ENCODE peak calls at places on chromosomes 5 and 9, in six cellular contexts. One of them, this sample, is unnamed. For H3F3A and H3K36me3, the result is how much of the 10 kb centered on the place peaks cover.

GRCh38 chr9:83384214-83384613 is 154.0 kb downstream of the FRMD3 start:
- DNase-seq in MM.1S: no peak
- DNase-seq in neural progenitor cell: no peak
- DNase-seq in GM23248: no peak
- DNase-seq in GM23338: no peak
- DNase-seq in PC-9: no peak
- DNase-seq in this sample: no peak

GRCh38 chr9:130208600-130209347 is 36.6 kb downstream of the NCS1 start:
- DNase-seq in GM23248: no peak
- DNase-seq in neural progenitor cell: no peak
- DNase-seq in GM23338: peak
- DNase-seq in PC-9: no peak
- DNase-seq in MM.1S: no peak
- DNase-seq in this sample: no peak

GRCh38 chr5:163760498-163760897 is 255.1 kb downstream of the MAT2B start:
- DNase-seq in neural progenitor cell: no peak
- DNase-seq in MM.1S: no peak
- DNase-seq in GM23338: no peak
- DNase-seq in GM23248: peak
- DNase-seq in PC-9: no peak
- DNase-seq in this sample: peak

GRCh38 chr5:118888556-118888955 is 99.8 kb downstream of the DTWD2 start:
- DNase-seq in GM23248: no peak
- DNase-seq in MM.1S: no peak
- DNase-seq in GM23338: no peak
- DNase-seq in PC-9: no peak
- DNase-seq in neural progenitor cell: no peak
- DNase-seq in this sample: no peak

GRCh38 chr5:167940911-167941310 is 350.5 kb upstream of the WWC1 start:
- DNase-seq in neural progenitor cell: no peak
- DNase-seq in GM23338: no peak
- DNase-seq in GM23248: peak
- DNase-seq in MM.1S: no peak
- DNase-seq in PC-9: no peak
- DNase-seq in this sample: no peak

GRCh38 chr9:128733256-128733655 is 9.3 kb upstream of the ZDHHC12 start:
- DNase-seq in GM23248: peak
- DNase-seq in PC-9: no peak
- DNase-seq in neural progenitor cell: peak
- DNase-seq in MM.1S: no peak
- DNase-seq in GM23338: peak
- DNase-seq in this sample: peak

GRCh38 chr5:78574731-78575161 is 73.8 kb downstream of the LHFPL2 start:
- DNase-seq in MM.1S: peak
- DNase-seq in neural progenitor cell: no peak
- DNase-seq in GM23248: peak
- DNase-seq in GM23338: no peak
- DNase-seq in PC-9: no peak
- DNase-seq in this sample: peak

GRCh38 chr5:168706655-168707069 is 127.5 kb upstream of the PANK3 start:
- DNase-seq in GM23338: peak
- DNase-seq in PC-9: no peak
- DNase-seq in MM.1S: peak
- DNase-seq in neural progenitor cell: peak
- DNase-seq in GM23248: peak
- DNase-seq in this sample: peak

GRCh38 chr5:139395844-139396640 is 1.1 kb upstream of the PROB1 start:
- DNase-seq in GM23338: no peak
- DNase-seq in MM.1S: no peak
- DNase-seq in GM23248: peak
- DNase-seq in neural progenitor cell: no peak
- DNase-seq in PC-9: no peak
- DNase-seq in this sample: no peak

GRCh38 chr5:22238047-22238446 is 615.1 kb downstream of the CDH12 start:
- DNase-seq in GM23248: no peak
- DNase-seq in MM.1S: no peak
- DNase-seq in PC-9: no peak
- DNase-seq in neural progenitor cell: no peak
- DNase-seq in GM23338: no peak
- DNase-seq in this sample: peak

GRCh38 chr5:132595624-132596023 is 38.8 kb downstream of the RAD50 start:
- DNase-seq in neural progenitor cell: no peak
- DNase-seq in GM23248: no peak
- DNase-seq in GM23338: no peak
- DNase-seq in MM.1S: no peak
- DNase-seq in PC-9: no peak
- DNase-seq in this sample: no peak

GRCh38 chr5:84764227-84764626 is 379.5 kb upstream of the EDIL3 start:
- DNase-seq in MM.1S: no peak
- DNase-seq in PC-9: no peak
- DNase-seq in neural progenitor cell: no peak
- DNase-seq in GM23248: no peak
- DNase-seq in GM23338: no peak
- DNase-seq in this sample: no peak

GRCh38 chr5:42583322-42583721 is 160.1 kb downstream of the GHR start:
- DNase-seq in PC-9: no peak
- DNase-seq in GM23338: peak
- DNase-seq in GM23248: peak
- DNase-seq in neural progenitor cell: peak
- DNase-seq in MM.1S: peak
- DNase-seq in this sample: peak

GRCh38 chr5:38596997-38597396 is 40.6 kb upstream of the LIFR start:
- DNase-seq in PC-9: no peak
- DNase-seq in GM23248: no peak
- DNase-seq in MM.1S: no peak
- DNase-seq in GM23338: no peak
- DNase-seq in neural progenitor cell: peak
- DNase-seq in this sample: no peak

GRCh38 chr9:126705311-126705766 is 91.6 kb downstream of the LMX1B start:
- DNase-seq in MM.1S: peak
- DNase-seq in PC-9: no peak
- DNase-seq in neural progenitor cell: peak
- DNase-seq in GM23248: peak
- DNase-seq in GM23338: peak
- DNase-seq in this sample: peak

GRCh38 chr5:158135682-158136176 is 276.8 kb upstream of the CLINT1 start:
- DNase-seq in neural progenitor cell: peak
- DNase-seq in MM.1S: no peak
- DNase-seq in GM23338: peak
- DNase-seq in GM23248: no peak
- DNase-seq in PC-9: no peak
- DNase-seq in this sample: no peak

GRCh38 chr5:74639538-74640449 is 734 bp downstream of the ENC1 start:
- DNase-seq in GM23248: peak
- DNase-seq in MM.1S: peak
- DNase-seq in PC-9: no peak
- DNase-seq in GM23338: peak
- DNase-seq in neural progenitor cell: peak
- DNase-seq in this sample: peak

GRCh38 chr9:120583958-120584369 is 4.0 kb upstream of the CDK5RAP2 start:
- DNase-seq in GM23248: peak
- DNase-seq in neural progenitor cell: no peak
- DNase-seq in GM23338: peak
- DNase-seq in MM.1S: peak
- DNase-seq in PC-9: peak
- DNase-seq in this sample: no peak

GRCh38 chr9:136857606-136858412 is 5.7 kb downstream of the MAMDC4 start:
- DNase-seq in MM.1S: no peak
- DNase-seq in neural progenitor cell: no peak
- DNase-seq in GM23248: no peak
- DNase-seq in PC-9: peak
- DNase-seq in GM23338: no peak
- DNase-seq in this sample: no peak

GRCh38 chr5:149580808-149581191 is 498 bp upstream of the ARHGEF37 start:
- DNase-seq in neural progenitor cell: no peak
- DNase-seq in MM.1S: peak
- DNase-seq in PC-9: no peak
- DNase-seq in GM23338: no peak
- DNase-seq in GM23248: no peak
- DNase-seq in this sample: no peak

GRCh38 chr9:118104385-118104784 is 400.2 kb downstream of the TLR4 start:
- DNase-seq in PC-9: no peak
- DNase-seq in MM.1S: no peak
- DNase-seq in GM23248: no peak
- DNase-seq in GM23338: no peak
- DNase-seq in neural progenitor cell: no peak
- DNase-seq in this sample: no peak

GRCh38 chr5:95081500-95082355 is 203.2 kb downstream of the MCTP1 start:
- DNase-seq in neural progenitor cell: peak
- DNase-seq in GM23338: peak
- DNase-seq in PC-9: peak
- DNase-seq in GM23248: peak
- DNase-seq in MM.1S: peak
- DNase-seq in this sample: peak

GRCh38 chr5:169216864-169217263 is 84.1 kb downstream of the SLIT3 start:
- DNase-seq in PC-9: no peak
- DNase-seq in GM23338: no peak
- DNase-seq in neural progenitor cell: no peak
- DNase-seq in GM23248: no peak
- DNase-seq in MM.1S: no peak
- DNase-seq in this sample: no peak

GRCh38 chr9:125632321-125633115 is 74.5 kb downstream of the MAPKAP1 start:
- DNase-seq in neural progenitor cell: no peak
- DNase-seq in GM23248: peak
- DNase-seq in PC-9: peak
- DNase-seq in MM.1S: peak
- DNase-seq in GM23338: no peak
- DNase-seq in this sample: peak

GRCh38 chr9:88781500-88782391 is 209.5 kb upstream of the S1PR3 start:
- DNase-seq in MM.1S: no peak
- DNase-seq in GM23338: peak
- DNase-seq in neural progenitor cell: peak
- DNase-seq in GM23248: peak
- DNase-seq in PC-9: no peak
- DNase-seq in this sample: no peak

GRCh38 chr5:14687023-14687665 is 22.6 kb downstream of the OTULIN start:
- DNase-seq in GM23248: peak
- DNase-seq in PC-9: no peak
- DNase-seq in neural progenitor cell: no peak
- DNase-seq in MM.1S: no peak
- DNase-seq in GM23338: no peak
- DNase-seq in this sample: no peak

GRCh38 chr9:88773119-88773518 is 218.1 kb upstream of the S1PR3 start:
- DNase-seq in GM23338: no peak
- DNase-seq in GM23248: no peak
- DNase-seq in MM.1S: no peak
- DNase-seq in PC-9: no peak
- DNase-seq in neural progenitor cell: no peak
- DNase-seq in this sample: no peak

GRCh38 chr5:17436345-17436744 is 61.7 kb upstream of the TAF11L2 start:
- DNase-seq in GM23338: no peak
- DNase-seq in GM23248: peak
- DNase-seq in MM.1S: no peak
- DNase-seq in PC-9: no peak
- DNase-seq in neural progenitor cell: no peak
- DNase-seq in this sample: no peak

GRCh38 chr9:35406183-35406959 is 83.5 kb upstream of the RUSC2 start:
- DNase-seq in MM.1S: no peak
- DNase-seq in GM23248: peak
- DNase-seq in neural progenitor cell: peak
- DNase-seq in PC-9: no peak
- DNase-seq in GM23338: peak
- DNase-seq in this sample: no peak
- H3F3A ChIP-seq in MM.1S: under half
- H3F3A ChIP-seq in GM23248: under half
- H3F3A ChIP-seq in neural progenitor cell: under half
- H3F3A ChIP-seq in PC-9: under half
- H3F3A ChIP-seq in GM23338: under half
- H3F3A ChIP-seq in this sample: under half

GRCh38 chr5:179778591-179778990 is 15.2 kb upstream of the LTC4S start:
- DNase-seq in PC-9: no peak
- DNase-seq in GM23248: no peak
- DNase-seq in neural progenitor cell: no peak
- DNase-seq in MM.1S: no peak
- DNase-seq in GM23338: no peak
- DNase-seq in this sample: no peak
- H3K36me3 ChIP-seq in PC-9: under half
- H3K36me3 ChIP-seq in GM23248: under half
- H3K36me3 ChIP-seq in neural progenitor cell: under half
- H3K36me3 ChIP-seq in MM.1S: under half
- H3K36me3 ChIP-seq in GM23338: under half
- H3K36me3 ChIP-seq in this sample: under half

DNA sequence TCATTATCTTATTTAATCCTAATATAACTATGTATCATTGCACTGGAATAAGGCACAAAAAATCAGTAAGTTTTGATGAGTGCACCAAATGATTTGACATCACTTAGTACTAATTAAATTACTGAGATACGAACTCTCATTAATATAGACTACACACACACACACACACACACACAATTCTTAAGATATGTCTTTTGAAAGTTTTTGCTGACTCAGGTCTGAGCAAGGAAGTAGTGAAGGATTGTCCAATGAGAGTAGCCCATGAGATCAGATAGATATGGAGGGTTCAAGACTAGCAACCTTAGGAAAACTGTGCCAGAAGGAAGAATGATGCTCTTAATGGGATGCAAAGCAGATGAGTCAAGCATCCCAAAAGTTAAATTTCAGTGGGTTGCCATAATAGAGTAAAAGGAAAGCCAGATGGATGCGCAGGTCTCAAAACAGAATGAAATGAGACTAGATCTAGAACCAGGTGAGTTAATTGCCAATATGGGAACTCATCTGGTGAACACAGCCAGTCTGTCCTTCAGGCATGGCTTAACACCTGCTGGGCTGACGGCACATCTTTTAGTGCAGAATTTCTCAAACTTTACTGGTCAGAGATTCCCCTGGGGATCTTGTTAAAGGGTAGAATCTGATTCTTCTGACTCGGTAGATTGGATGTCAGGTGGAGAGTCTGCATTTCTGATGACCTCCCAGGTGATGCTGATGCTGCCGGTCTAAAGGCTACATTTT is 197.0 kb upstream of the NR4A3 start:
- DNase-seq in MM.1S: no peak
- DNase-seq in PC-9: no peak
- DNase-seq in GM23338: no peak
- DNase-seq in GM23248: no peak
- DNase-seq in neural progenitor cell: no peak
- DNase-seq in this sample: no peak
- H3K27ac ChIP-seq in MM.1S: no peak
- H3K27ac ChIP-seq in PC-9: no peak
- H3K27ac ChIP-seq in GM23338: no peak
- H3K27ac ChIP-seq in GM23248: no peak
- H3K27ac ChIP-seq in neural progenitor cell: no peak
- H3K27ac ChIP-seq in this sample: no peak

DNA sequence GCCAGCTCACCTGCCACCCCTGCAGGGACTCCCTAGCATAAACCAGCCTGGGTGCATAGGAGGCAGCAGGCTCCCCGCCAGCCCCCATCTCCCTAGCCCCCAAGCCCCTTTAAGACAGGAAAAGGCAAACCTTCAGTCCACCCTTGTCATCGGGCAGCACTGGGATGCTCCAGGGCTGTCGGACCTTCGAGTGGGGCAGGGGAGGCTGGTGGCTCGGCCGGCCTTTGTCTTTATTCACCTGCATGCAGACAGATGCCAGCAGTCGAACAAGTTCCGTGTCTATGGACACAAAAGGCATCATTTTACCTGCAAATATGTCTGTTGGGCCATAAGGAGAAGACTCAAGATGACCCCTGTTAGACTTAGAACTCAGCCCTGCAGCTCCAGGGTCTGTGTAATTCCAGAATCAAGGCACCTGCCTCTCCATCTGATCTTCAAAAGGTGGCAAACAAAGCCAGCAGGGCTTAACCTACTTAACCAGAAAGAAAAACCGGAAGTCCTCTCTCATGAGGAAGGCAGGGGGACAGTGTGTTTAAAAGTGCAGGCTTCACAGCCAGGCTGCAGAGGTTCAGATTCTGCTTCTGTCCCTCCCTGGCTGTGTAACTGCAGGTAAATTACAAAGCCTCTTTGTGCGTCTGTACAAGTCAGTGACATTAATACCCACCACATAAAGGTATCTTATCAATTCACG is 16.2 kb downstream of the ANKS6 start:
- DNase-seq in GM23338: no peak
- DNase-seq in GM23248: no peak
- DNase-seq in neural progenitor cell: no peak
- DNase-seq in PC-9: no peak
- DNase-seq in MM.1S: no peak
- DNase-seq in this sample: no peak
- H3F3A ChIP-seq in GM23338: under half
- H3F3A ChIP-seq in GM23248: under half
- H3F3A ChIP-seq in neural progenitor cell: under half
- H3F3A ChIP-seq in PC-9: under half
- H3F3A ChIP-seq in MM.1S: under half
- H3F3A ChIP-seq in this sample: under half